ENCODE peak calls at places on chromosomes 16 and 17, in five cellular contexts. I is left ventricle myocardium inferior, Q is HCEC 1CT, D is upper lobe of right lung, F is body of pancreas. W is an unnamed sample.

GRCh38 chr16:56747486-56748045 is 17.6 kb downstream of the NUP93 start:
- DNase-seq in I (no peak), Q (no peak), D (no peak), F (no peak), W (no peak)

GRCh38 chr16:87541004-87541881 is 48.4 kb upstream of the ZCCHC14 start:
- DNase-seq in I (peak), Q (peak), D (no peak), F (peak), W (no peak)

GRCh38 chr16:4624827-4625616 is 396 bp downstream of the MGRN1 start:
- DNase-seq in I (peak), Q (peak), D (peak), F (peak), W (peak)

GRCh38 chr17:63848834-63849689 is 6.6 kb upstream of the SMARCD2 start:
- DNase-seq in I (peak), Q (no peak), D (peak), F (peak), W (peak)

GRCh38 chr16:51392651-51393187 is 241.6 kb upstream of the SALL1 start:
- DNase-seq in I (no peak), Q (peak), D (no peak), F (no peak), W (no peak)

GRCh38 chr16:12685806-12686205 is 117.9 kb downstream of the CPPED1 start:
- DNase-seq in I (no peak), Q (no peak), D (no peak), F (peak), W (no peak)

GRCh38 chr17:46003907-46004748 is 5.1 kb downstream of the STH start:
- DNase-seq in I (peak), Q (no peak), D (no peak), F (peak), W (no peak)

GRCh38 chr16:3618782-3619166 is 7.4 kb upstream of the SLX4 start:
- DNase-seq in I (no peak), Q (no peak), D (no peak), F (no peak), W (peak)

GRCh38 chr16:74448990-74449389 is 27.7 kb upstream of the CLEC18B start:
- DNase-seq in I (peak), Q (peak), D (no peak), F (peak), W (peak)

GRCh38 chr16:19132898-19133297 is 19.1 kb downstream of the ITPRIPL2 start:
- DNase-seq in I (no peak), Q (no peak), D (no peak), F (no peak), W (no peak)

GRCh38 chr16:69861276-69862030 is 89.7 kb upstream of the CLEC18A start:
- DNase-seq in I (no peak), Q (no peak), D (no peak), F (peak), W (no peak)

GRCh38 chr17:29840884-29841283 is 89.1 kb downstream of the SSH2 start:
- DNase-seq in I (no peak), Q (peak), D (no peak), F (no peak), W (peak)

GRCh38 chr17:77064608-77065007 is 76.2 kb upstream of the SEC14L1 start:
- DNase-seq in I (no peak), Q (no peak), D (no peak), F (no peak), W (no peak)

GRCh38 chr17:42275527-42276358 is 448 bp downstream of the STAT5B start:
- DNase-seq in I (no peak), Q (no peak), D (no peak), F (no peak), W (no peak)

GRCh38 chr16:65770752-65771151 is 595.7 kb upstream of the CDH5 start:
- DNase-seq in I (no peak), Q (no peak), D (no peak), F (no peak), W (peak)

GRCh38 chr16:5001571-5001970 is 32.2 kb downstream of the NAGPA start:
- DNase-seq in I (no peak), Q (no peak), D (no peak), F (no peak), W (no peak)

GRCh38 chr16:50627419-50627818 is 53.7 kb downstream of the SNX20 start:
- DNase-seq in I (peak), Q (no peak), D (no peak), F (peak), W (no peak)

GRCh38 chr17:44648963-44649362 is 7.3 kb upstream of the MEIOC start:
- DNase-seq in I (no peak), Q (no peak), D (no peak), F (no peak), W (no peak)

GRCh38 chr17:54901230-54901847 is 687 bp downstream of the TOM1L1 start:
- DNase-seq in I (no peak), Q (peak), D (no peak), F (peak), W (peak)

GRCh38 chr16:28574925-28575324 is 21.2 kb downstream of the SGF29 start:
- DNase-seq in I (no peak), Q (no peak), D (no peak), F (no peak), W (no peak)

GRCh38 chr16:12323007-12323699 is 346.6 kb downstream of the SNX29 start:
- DNase-seq in I (no peak), Q (no peak), D (no peak), F (no peak), W (no peak)

GRCh38 chr16:921321-921905 is 49.4 kb downstream of the LMF1 start:
- DNase-seq in I (no peak), Q (no peak), D (no peak), F (no peak), W (no peak)

GRCh38 chr16:1127971-1128715 is 24.8 kb upstream of the CACNA1H start:
- DNase-seq in I (no peak), Q (no peak), D (no peak), F (no peak), W (no peak)

GRCh38 chr16:80788016-80788415 is 16.4 kb downstream of the CDYL2 start:
- DNase-seq in I (no peak), Q (no peak), D (no peak), F (no peak), W (no peak)

GRCh38 chr17:8832711-8833352 is 33.7 kb upstream of the MFSD6L start:
- DNase-seq in I (no peak), Q (no peak), D (no peak), F (no peak), W (no peak)

GRCh38 chr17:52170963-52171572 is 12.6 kb upstream of the CA10 start:
- DNase-seq in I (no peak), Q (no peak), D (no peak), F (peak), W (no peak)

GRCh38 chr17:47188266-47188665 is 829 bp downstream of the CDC27 start:
- DNase-seq in I (no peak), Q (peak), D (no peak), F (peak), W (no peak)

GRCh38 chr17:43907425-43907981 is at the start of gene MPP2:
- DNase-seq in I (peak), Q (peak), D (peak), F (peak), W (peak)

GRCh38 chr17:65362826-65363225 is 198.6 kb downstream of the AXIN2 start:
- DNase-seq in I (no peak), Q (no peak), D (no peak), F (no peak), W (no peak)

GRCh38 chr17:15266325-15266950 is 1.3 kb upstream of the PMP22 start:
- DNase-seq in I (no peak), Q (no peak), D (no peak), F (no peak), W (no peak)

W was measured in NCI-H226.